ENCODE peak calls at places on chromosomes 3 and 15, in five cellular contexts. One of them, this sample, is unnamed. For H3K4me1, the result is how much of the 10 kb centered on the place peaks cover.

GRCh38 chr3:8768364-8769087 is 887 bp downstream of the OXTR start:
- DNase-seq in left ventricle myocardium inferior: no peak
- DNase-seq in left lung: no peak
- DNase-seq in CD8-positive, alpha-beta T cell: no peak
- DNase-seq in trophoblast cell: no peak
- DNase-seq in this sample: no peak

GRCh38 chr15:78873796-78874761 is 1.4 kb downstream of the MORF4L1 start:
- DNase-seq in left ventricle myocardium inferior: no peak
- DNase-seq in left lung: no peak
- DNase-seq in CD8-positive, alpha-beta T cell: no peak
- DNase-seq in trophoblast cell: peak
- DNase-seq in this sample: peak

GRCh38 chr15:66287461-66288055 is 5.8 kb upstream of the DIS3L start:
- DNase-seq in left ventricle myocardium inferior: no peak
- DNase-seq in left lung: no peak
- DNase-seq in CD8-positive, alpha-beta T cell: no peak
- DNase-seq in trophoblast cell: no peak
- DNase-seq in this sample: no peak

GRCh38 chr15:25468611-25469010 is 29.8 kb upstream of the UBE3A start:
- DNase-seq in left ventricle myocardium inferior: no peak
- DNase-seq in left lung: no peak
- DNase-seq in CD8-positive, alpha-beta T cell: no peak
- DNase-seq in trophoblast cell: no peak
- DNase-seq in this sample: no peak

GRCh38 chr3:143081844-143082778 is 37.5 kb upstream of the CHST2 start:
- DNase-seq in left ventricle myocardium inferior: no peak
- DNase-seq in left lung: no peak
- DNase-seq in CD8-positive, alpha-beta T cell: no peak
- DNase-seq in trophoblast cell: no peak
- DNase-seq in this sample: no peak

GRCh38 chr3:166291510-166291909 is 454.3 kb upstream of the BCHE start:
- DNase-seq in left ventricle myocardium inferior: no peak
- DNase-seq in left lung: no peak
- DNase-seq in CD8-positive, alpha-beta T cell: no peak
- DNase-seq in trophoblast cell: no peak
- DNase-seq in this sample: no peak

GRCh38 chr3:125140011-125140813 is 72.3 kb downstream of the SLC12A8 start:
- DNase-seq in left ventricle myocardium inferior: no peak
- DNase-seq in left lung: no peak
- DNase-seq in CD8-positive, alpha-beta T cell: no peak
- DNase-seq in trophoblast cell: peak
- DNase-seq in this sample: no peak

GRCh38 chr15:98786706-98787105 is 138.4 kb downstream of the IGF1R start:
- DNase-seq in left ventricle myocardium inferior: no peak
- DNase-seq in left lung: no peak
- DNase-seq in CD8-positive, alpha-beta T cell: no peak
- DNase-seq in trophoblast cell: no peak
- DNase-seq in this sample: no peak

GRCh38 chr15:91422704-91423254 is 322.7 kb downstream of the SV2B start:
- DNase-seq in left ventricle myocardium inferior: no peak
- DNase-seq in left lung: no peak
- DNase-seq in CD8-positive, alpha-beta T cell: no peak
- DNase-seq in trophoblast cell: no peak
- DNase-seq in this sample: no peak

GRCh38 chr3:182735672-182736071 is 57.6 kb upstream of the ATP11B start:
- DNase-seq in left ventricle myocardium inferior: no peak
- DNase-seq in left lung: no peak
- DNase-seq in CD8-positive, alpha-beta T cell: no peak
- DNase-seq in trophoblast cell: no peak
- DNase-seq in this sample: no peak

GRCh38 chr15:87874896-87875661 is 381.5 kb downstream of the NTRK3 start:
- DNase-seq in left ventricle myocardium inferior: peak
- DNase-seq in left lung: peak
- DNase-seq in CD8-positive, alpha-beta T cell: no peak
- DNase-seq in trophoblast cell: no peak
- DNase-seq in this sample: no peak

GRCh38 chr3:156628836-156629618 is 45.4 kb upstream of the TIPARP start:
- DNase-seq in left ventricle myocardium inferior: no peak
- DNase-seq in left lung: no peak
- DNase-seq in CD8-positive, alpha-beta T cell: no peak
- DNase-seq in trophoblast cell: no peak
- DNase-seq in this sample: no peak

GRCh38 chr3:53236112-53236841 is 19.5 kb downstream of the TKT start:
- DNase-seq in left ventricle myocardium inferior: peak
- DNase-seq in left lung: peak
- DNase-seq in CD8-positive, alpha-beta T cell: no peak
- DNase-seq in trophoblast cell: peak
- DNase-seq in this sample: no peak

GRCh38 chr15:59406446-59406845 is 31.5 kb upstream of the FAM81A start:
- DNase-seq in left ventricle myocardium inferior: no peak
- DNase-seq in left lung: no peak
- DNase-seq in CD8-positive, alpha-beta T cell: no peak
- DNase-seq in trophoblast cell: no peak
- DNase-seq in this sample: no peak

GRCh38 chr15:46080018-46080417 is 445.2 kb downstream of the SQOR start:
- DNase-seq in left ventricle myocardium inferior: no peak
- DNase-seq in left lung: peak
- DNase-seq in CD8-positive, alpha-beta T cell: no peak
- DNase-seq in trophoblast cell: no peak
- DNase-seq in this sample: no peak

GRCh38 chr3:187193181-187193580 is 4.1 kb upstream of the RTP1 start:
- DNase-seq in left ventricle myocardium inferior: no peak
- DNase-seq in left lung: no peak
- DNase-seq in CD8-positive, alpha-beta T cell: no peak
- DNase-seq in trophoblast cell: no peak
- DNase-seq in this sample: no peak

GRCh38 chr15:41899854-41900442 is 6.1 kb upstream of the SPTBN5 start:
- DNase-seq in left ventricle myocardium inferior: no peak
- DNase-seq in left lung: no peak
- DNase-seq in CD8-positive, alpha-beta T cell: no peak
- DNase-seq in trophoblast cell: no peak
- DNase-seq in this sample: no peak

GRCh38 chr15:56786966-56787365 is 53.7 kb upstream of the ZNF280D start:
- DNase-seq in left ventricle myocardium inferior: no peak
- DNase-seq in left lung: no peak
- DNase-seq in CD8-positive, alpha-beta T cell: no peak
- DNase-seq in trophoblast cell: no peak
- DNase-seq in this sample: no peak
- H3K27ac ChIP-seq in left ventricle myocardium inferior: no peak
- H3K27ac ChIP-seq in left lung: no peak
- H3K27ac ChIP-seq in CD8-positive, alpha-beta T cell: no peak
- H3K27ac ChIP-seq in trophoblast cell: no peak
- H3K27ac ChIP-seq in this sample: no peak

DNA sequence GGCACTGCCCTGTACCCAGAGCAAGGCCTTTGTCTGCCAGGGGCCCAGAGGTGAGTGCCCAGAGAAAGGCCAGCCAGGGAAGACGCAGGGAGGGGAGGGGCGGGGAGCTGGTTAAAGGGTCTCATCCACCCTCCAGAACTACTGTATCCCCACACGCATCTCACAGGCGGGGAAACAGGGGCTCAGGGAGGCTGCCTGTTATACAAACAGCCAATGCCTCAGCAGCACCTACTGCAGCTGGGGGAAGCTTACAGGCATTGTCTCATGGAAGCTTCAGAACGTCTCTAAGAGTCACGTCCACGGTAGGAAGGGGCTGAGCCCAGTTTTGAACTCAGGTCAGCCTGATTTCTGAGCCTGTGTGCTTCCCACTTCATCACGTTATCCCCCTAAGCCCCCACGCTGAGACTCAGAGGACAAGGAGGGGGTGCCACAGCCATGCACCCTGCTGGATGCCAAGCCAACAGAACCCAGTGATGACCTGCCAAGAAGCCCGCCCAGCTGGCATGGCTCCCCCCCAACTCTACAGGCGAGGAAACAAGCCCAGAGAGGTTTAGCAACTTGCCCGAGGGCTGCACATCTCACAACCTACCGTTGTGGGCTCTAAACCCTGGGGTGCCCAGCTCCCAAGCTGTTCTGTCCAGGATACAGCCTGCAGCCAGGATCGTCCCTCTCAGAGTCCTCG is 54.5 kb downstream of the IQSEC1 start:
- DNase-seq in left ventricle myocardium inferior: no peak
- DNase-seq in left lung: no peak
- DNase-seq in CD8-positive, alpha-beta T cell: no peak
- DNase-seq in trophoblast cell: no peak
- DNase-seq in this sample: peak
- H3K4me3 ChIP-seq in left ventricle myocardium inferior: peak
- H3K4me3 ChIP-seq in left lung: no peak
- H3K4me3 ChIP-seq in CD8-positive, alpha-beta T cell: no peak
- H3K4me3 ChIP-seq in trophoblast cell: no peak
- H3K4me3 ChIP-seq in this sample: no peak

GRCh38 chr3:180062771-180063170 is 26.0 kb upstream of the PEX5L start:
- DNase-seq in left ventricle myocardium inferior: no peak
- DNase-seq in left lung: no peak
- DNase-seq in CD8-positive, alpha-beta T cell: no peak
- DNase-seq in trophoblast cell: no peak
- DNase-seq in this sample: no peak
- H3K4me1 ChIP-seq in left ventricle myocardium inferior: under half
- H3K4me1 ChIP-seq in left lung: under half
- H3K4me1 ChIP-seq in CD8-positive, alpha-beta T cell: under half
- H3K4me1 ChIP-seq in trophoblast cell: under half
- H3K4me1 ChIP-seq in this sample: under half

DNA sequence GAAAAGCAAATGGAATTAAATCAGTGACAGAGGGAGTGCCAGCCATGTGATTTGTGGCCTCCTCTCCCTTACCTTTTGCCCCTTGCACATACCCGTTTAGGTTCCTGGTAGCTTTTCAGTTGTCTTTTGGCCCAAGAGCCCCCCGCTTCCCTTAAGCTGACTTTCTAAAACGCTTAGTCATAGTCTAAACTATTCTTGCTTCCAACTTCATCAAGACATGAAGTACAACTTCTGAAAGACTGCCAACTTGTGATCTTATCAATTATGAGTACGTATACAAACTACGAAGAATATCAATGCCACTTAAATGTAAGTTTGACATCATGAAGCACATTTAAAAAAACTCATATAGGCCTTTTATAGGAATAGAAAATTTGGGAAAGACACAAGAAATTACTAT is 61.9 kb downstream of the EIF3J start:
- DNase-seq in left ventricle myocardium inferior: no peak
- DNase-seq in left lung: no peak
- DNase-seq in CD8-positive, alpha-beta T cell: no peak
- DNase-seq in trophoblast cell: no peak
- DNase-seq in this sample: no peak
- H3K27ac ChIP-seq in left ventricle myocardium inferior: no peak
- H3K27ac ChIP-seq in left lung: no peak
- H3K27ac ChIP-seq in CD8-positive, alpha-beta T cell: no peak
- H3K27ac ChIP-seq in trophoblast cell: no peak
- H3K27ac ChIP-seq in this sample: no peak

GRCh38 chr15:64067564-64068030 is 21.3 kb upstream of the DAPK2 start:
- DNase-seq in left ventricle myocardium inferior: peak
- DNase-seq in left lung: no peak
- DNase-seq in CD8-positive, alpha-beta T cell: peak
- DNase-seq in trophoblast cell: peak
- DNase-seq in this sample: peak
- H3K4me3 ChIP-seq in left ventricle myocardium inferior: no peak
- H3K4me3 ChIP-seq in left lung: no peak
- H3K4me3 ChIP-seq in CD8-positive, alpha-beta T cell: no peak
- H3K4me3 ChIP-seq in trophoblast cell: no peak
- H3K4me3 ChIP-seq in this sample: no peak

GRCh38 chr3:183764854-183765731 is 60.3 kb downstream of the MAP6D1 start:
- DNase-seq in left ventricle myocardium inferior: no peak
- DNase-seq in left lung: no peak
- DNase-seq in CD8-positive, alpha-beta T cell: no peak
- DNase-seq in trophoblast cell: peak
- DNase-seq in this sample: no peak
- H3K4me1 ChIP-seq in left ventricle myocardium inferior: under half
- H3K4me1 ChIP-seq in left lung: under half
- H3K4me1 ChIP-seq in CD8-positive, alpha-beta T cell: under half
- H3K4me1 ChIP-seq in trophoblast cell: under half
- H3K4me1 ChIP-seq in this sample: under half

GRCh38 chr15:74621546-74621920 is 5.9 kb downstream of the CLK3 start:
- DNase-seq in left ventricle myocardium inferior: no peak
- DNase-seq in left lung: no peak
- DNase-seq in CD8-positive, alpha-beta T cell: no peak
- DNase-seq in trophoblast cell: no peak
- DNase-seq in this sample: no peak
- H3K27ac ChIP-seq in left ventricle myocardium inferior: no peak
- H3K27ac ChIP-seq in left lung: no peak
- H3K27ac ChIP-seq in CD8-positive, alpha-beta T cell: no peak
- H3K27ac ChIP-seq in trophoblast cell: no peak
- H3K27ac ChIP-seq in this sample: no peak

GRCh38 chr15:85296615-85297402 is 83.6 kb upstream of the AKAP13 start:
- DNase-seq in left ventricle myocardium inferior: no peak
- DNase-seq in left lung: no peak
- DNase-seq in CD8-positive, alpha-beta T cell: peak
- DNase-seq in trophoblast cell: peak
- DNase-seq in this sample: peak
- H3K4me3 ChIP-seq in left ventricle myocardium inferior: peak
- H3K4me3 ChIP-seq in left lung: no peak
- H3K4me3 ChIP-seq in CD8-positive, alpha-beta T cell: no peak
- H3K4me3 ChIP-seq in trophoblast cell: no peak
- H3K4me3 ChIP-seq in this sample: peak

This sample was measured in CD8-positive, alpha-beta memory T cell.